ENCODE peak calls at places on chromosome 4, in five cellular contexts. Z is AG04450, V is brain microvascular endothelial cell, J is spleen, S is astrocyte of the spinal cord. C is an unnamed sample.

GRCh38 chr4:114076865-114077264 is 97.4 kb upstream of the ARSJ start:
- DNase-seq in Z (no peak), V (no peak), J (no peak), S (no peak), C (no peak)

GRCh38 chr4:123777297-123777859 is 380.8 kb downstream of the SPRY1 start:
- DNase-seq in Z (no peak), V (no peak), J (no peak), S (peak; percentile 17), C (no peak)

GRCh38 chr4:40992472-40993298 is 221.7 kb downstream of the APBB2 start:
- DNase-seq in Z (no peak), V (peak; percentile 86), J (no peak), S (peak; percentile 68), C (no peak)

GRCh38 chr4:37628977-37629609 is 57.1 kb downstream of the RELL1 start:
- DNase-seq in Z (peak; percentile 33), V (peak; percentile 69), J (no peak), S (peak; percentile 68), C (peak; percentile 40)

GRCh38 chr4:8373270-8373972 is 67.1 kb downstream of the ACOX3 start:
- DNase-seq in Z (no peak), V (no peak), J (no peak), S (no peak), C (no peak)

GRCh38 chr4:36196145-36196925 is 48.0 kb downstream of the ARAP2 start:
- DNase-seq in Z (no peak), V (no peak), J (no peak), S (no peak), C (no peak)

GRCh38 chr4:10554694-10555093 is 97.5 kb upstream of the ZNF518B start:
- DNase-seq in Z (no peak), V (peak; percentile 69), J (no peak), S (peak; percentile 67), C (peak; percentile 56)

GRCh38 chr4:8656185-8656517 is 63.6 kb downstream of the CPZ start:
- DNase-seq in Z (no peak), V (no peak), J (no peak), S (no peak), C (no peak)

DNA sequence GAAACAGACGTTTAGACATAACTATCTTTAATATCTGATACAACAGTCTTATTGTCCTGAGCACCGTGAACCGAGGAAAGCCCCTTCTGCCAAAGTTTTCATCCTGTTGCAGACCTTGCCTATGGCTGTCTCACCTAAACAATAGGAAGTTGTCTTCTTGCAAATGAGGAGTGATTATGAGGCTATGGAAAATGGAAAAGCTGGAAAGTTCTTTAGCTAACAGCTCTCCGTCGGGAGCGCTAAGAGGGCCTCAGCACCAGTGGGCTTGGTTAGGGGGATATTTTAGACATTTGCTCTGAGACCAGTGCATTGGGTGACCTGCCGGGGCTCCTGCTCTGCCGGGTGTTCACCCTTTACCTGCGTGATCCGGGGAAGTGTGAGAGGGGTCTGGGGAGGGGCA is 28.4 kb downstream of the TMEM131L start:
- DNase-seq in Z (no peak), V (no peak), J (no peak), S (no peak), C (no peak)
- H3K4me3 ChIP-seq in Z (no peak overlapping the region), V (no peak overlapping the region), J (no peak overlapping the region), S (no peak overlapping the region), C (no peak overlapping the region)

DNA sequence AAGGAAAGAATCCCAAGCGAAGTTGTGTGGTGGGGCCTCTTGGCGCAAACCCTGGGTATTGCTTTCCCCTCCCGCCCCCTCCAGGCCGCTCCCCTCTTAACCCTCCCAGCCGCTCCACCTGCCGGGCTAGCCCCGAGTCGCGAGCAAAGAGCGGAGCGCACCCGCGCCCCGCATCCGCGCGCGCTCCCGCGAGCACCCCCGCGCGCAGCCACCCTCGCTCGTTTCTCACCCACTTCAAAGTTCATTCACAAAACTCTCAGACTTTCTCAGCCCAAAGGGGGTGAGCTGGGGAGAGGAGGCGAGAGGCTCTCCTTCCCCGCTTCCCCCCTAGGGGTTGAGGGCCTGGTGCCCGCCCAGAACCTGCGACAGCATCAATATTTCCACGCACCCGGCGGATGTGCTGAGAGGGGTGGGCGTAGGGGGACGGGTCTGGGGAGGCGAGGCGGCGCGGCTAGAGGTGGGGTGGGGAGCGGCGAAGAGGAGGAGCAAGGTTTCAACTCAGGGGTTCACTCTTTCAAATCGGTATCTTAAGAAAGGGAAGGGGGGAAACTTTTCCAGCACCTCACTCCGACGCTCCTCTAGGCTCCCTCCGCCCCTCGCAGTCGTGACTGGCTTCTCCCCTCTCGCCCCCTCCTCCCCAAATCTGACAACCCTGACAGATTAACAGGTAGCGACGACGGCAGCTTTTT is 1.8 kb downstream of the MAML3 start:
- DNase-seq in Z (no peak), V (no peak), J (peak; percentile 93), S (no peak), C (no peak)
- TF ChIP-seq CTCF in Z (peak; percentile 28), V (peak; percentile 29), J (peak; percentile 48), S (peak; percentile 21), C (peak; percentile 29)

GRCh38 chr4:186695392-186695791 is 28.3 kb downstream of the FAT1 start:
- DNase-seq in Z (no peak), V (no peak), J (no peak), S (no peak), C (no peak)
- H3K4me3 ChIP-seq in Z (no peak overlapping the region), V (no peak overlapping the region), J (no peak overlapping the region), S (no peak overlapping the region), C (no peak overlapping the region)

DNA sequence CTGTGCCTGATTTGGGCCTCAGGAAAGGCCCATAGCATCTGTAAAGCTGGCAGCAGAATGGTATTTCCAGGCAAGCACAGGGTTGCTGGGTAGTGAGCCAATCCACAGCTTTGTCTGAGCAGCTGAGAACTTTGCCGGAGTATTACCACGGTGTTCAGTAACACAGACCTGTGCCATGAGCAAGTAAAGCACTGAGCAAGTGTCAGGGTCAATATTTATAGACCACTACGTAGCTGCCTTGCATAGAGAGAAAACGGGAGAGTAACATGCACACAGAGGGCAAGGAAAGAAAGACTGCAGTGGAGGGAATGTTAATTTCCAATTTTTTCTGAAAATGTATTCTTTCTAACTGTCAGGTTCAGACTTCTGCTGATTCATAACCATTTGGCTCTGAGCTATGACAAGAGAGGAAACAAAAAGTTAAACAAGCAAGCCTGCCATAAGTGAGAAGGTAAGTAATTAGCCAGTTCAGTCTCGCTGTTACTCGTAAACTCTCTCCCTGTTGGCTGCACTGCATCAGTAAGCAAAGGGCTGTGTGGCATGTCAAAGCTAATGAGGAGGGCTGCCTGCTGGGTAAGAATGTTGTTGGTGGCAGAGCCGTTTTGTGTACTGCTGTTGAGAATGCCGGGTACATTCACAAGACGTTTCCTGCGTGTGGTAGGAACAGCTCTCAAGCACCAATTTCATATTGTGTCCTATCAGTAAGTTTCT is 238.1 kb downstream of the BMPR1B start:
- DNase-seq in Z (no peak), V (no peak), J (no peak), S (peak; percentile 69), C (no peak)
- TF ChIP-seq CTCF in Z (no peak), V (no peak), J (no peak), S (no peak), C (no peak)

GRCh38 chr4:60655356-60655755 is 544.8 kb upstream of the ADGRL3 start:
- DNase-seq in Z (no peak), V (no peak), J (no peak), S (no peak), C (no peak)

GRCh38 chr4:60656171-60656570 is 544.0 kb upstream of the ADGRL3 start:
- DNase-seq in Z (no peak), V (no peak), J (no peak), S (peak; percentile 21), C (no peak)

GRCh38 chr4:60663769-60664168 is 536.4 kb upstream of the ADGRL3 start:
- DNase-seq in Z (no peak), V (no peak), J (no peak), S (no peak), C (no peak)

GRCh38 chr4:60657041-60657440 is 543.1 kb upstream of the ADGRL3 start:
- DNase-seq in Z (no peak), V (no peak), J (no peak), S (no peak), C (no peak)

DNA sequence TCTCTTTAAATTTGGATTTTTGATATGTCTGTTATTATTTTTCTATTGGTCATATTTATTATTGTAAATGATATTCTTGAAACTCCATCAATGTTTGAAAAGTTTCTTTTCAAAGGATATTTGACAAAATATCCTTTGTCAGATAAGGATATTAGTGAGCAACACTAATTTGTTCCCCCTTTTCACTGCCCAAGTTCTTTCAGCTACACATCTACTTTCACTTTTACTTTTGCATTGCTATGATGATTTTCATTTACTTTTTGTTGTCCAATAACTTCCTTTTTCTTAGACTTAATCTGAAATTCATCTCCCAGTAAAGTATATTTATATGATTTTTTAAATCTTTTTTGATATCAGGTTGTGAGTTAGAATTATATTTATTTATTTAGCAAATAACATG is 542.3 kb upstream of the ADGRL3 start:
- DNase-seq in Z (no peak), V (no peak), J (no peak), S (peak; percentile 40), C (no peak)
- H3K4me3 ChIP-seq in Z (no peak overlapping the region), V (no peak overlapping the region), J (no peak overlapping the region), S (no peak overlapping the region), C (no peak overlapping the region)

GRCh38 chr4:22778547-22779163 is 85.9 kb downstream of the GBA3 start:
- DNase-seq in Z (no peak), V (no peak), J (peak; percentile 69), S (no peak), C (no peak)
- TF ChIP-seq CTCF in Z (no peak), V (no peak), J (no peak), S (no peak), C (no peak)

C was measured in astrocyte of the cerebellum.